ENCODE peak calls at places on chromosomes 13 and 19, in nine cellular contexts. One of them, this sample, is unnamed. For H3K27me3 and H3K9me3, the result is how much of the 10 kb centered on the place peaks cover.

GRCh38 chr13:28100149-28101121 is at the start of gene FLT3:
- DNase-seq in iPS DF 6.9: no peak
- DNase-seq in heart right ventricle: no peak
- DNase-seq in aorta: no peak
- DNase-seq in adrenal gland: no peak
- DNase-seq in PC-3: peak
- DNase-seq in lung: no peak
- DNase-seq in transverse colon: peak
- DNase-seq in spleen: peak
- DNase-seq in this sample: peak

GRCh38 chr13:40982772-40983171 is 36.3 kb downstream of the ELF1 start:
- DNase-seq in adrenal gland: peak
- DNase-seq in heart right ventricle: peak
- DNase-seq in iPS DF 6.9: no peak
- DNase-seq in aorta: no peak
- DNase-seq in PC-3: no peak
- DNase-seq in spleen: no peak
- DNase-seq in transverse colon: peak
- DNase-seq in lung: no peak
- DNase-seq in this sample: no peak

GRCh38 chr13:45545686-45546409 is 69.7 kb downstream of the ERICH6B start:
- DNase-seq in heart right ventricle: no peak
- DNase-seq in aorta: no peak
- DNase-seq in spleen: no peak
- DNase-seq in iPS DF 6.9: no peak
- DNase-seq in PC-3: no peak
- DNase-seq in adrenal gland: no peak
- DNase-seq in lung: no peak
- DNase-seq in transverse colon: no peak
- DNase-seq in this sample: no peak

GRCh38 chr13:37716395-37716794 is 117.8 kb upstream of the POSTN start:
- DNase-seq in PC-3: no peak
- DNase-seq in aorta: no peak
- DNase-seq in transverse colon: no peak
- DNase-seq in spleen: no peak
- DNase-seq in lung: no peak
- DNase-seq in heart right ventricle: no peak
- DNase-seq in iPS DF 6.9: no peak
- DNase-seq in adrenal gland: no peak
- DNase-seq in this sample: no peak

GRCh38 chr19:1001538-1002166 is 1.4 kb downstream of the GRIN3B start:
- DNase-seq in lung: peak
- DNase-seq in adrenal gland: no peak
- DNase-seq in transverse colon: peak
- DNase-seq in PC-3: peak
- DNase-seq in aorta: peak
- DNase-seq in heart right ventricle: no peak
- DNase-seq in spleen: peak
- DNase-seq in iPS DF 6.9: no peak
- DNase-seq in this sample: no peak

GRCh38 chr19:48456864-48457263 is 1.5 kb downstream of the KCNJ14 start:
- DNase-seq in lung: no peak
- DNase-seq in iPS DF 6.9: no peak
- DNase-seq in aorta: no peak
- DNase-seq in transverse colon: no peak
- DNase-seq in adrenal gland: no peak
- DNase-seq in spleen: no peak
- DNase-seq in heart right ventricle: no peak
- DNase-seq in PC-3: no peak
- DNase-seq in this sample: no peak

GRCh38 chr13:94020833-94021232 is 458.6 kb downstream of the DCT start:
- DNase-seq in lung: no peak
- DNase-seq in iPS DF 6.9: no peak
- DNase-seq in spleen: no peak
- DNase-seq in aorta: no peak
- DNase-seq in adrenal gland: no peak
- DNase-seq in PC-3: peak
- DNase-seq in heart right ventricle: no peak
- DNase-seq in transverse colon: no peak
- DNase-seq in this sample: no peak

GRCh38 chr13:68897331-68897730 is 1210.3 kb upstream of the ATXN8OS start:
- DNase-seq in transverse colon: no peak
- DNase-seq in PC-3: no peak
- DNase-seq in iPS DF 6.9: no peak
- DNase-seq in heart right ventricle: no peak
- DNase-seq in adrenal gland: no peak
- DNase-seq in spleen: no peak
- DNase-seq in lung: no peak
- DNase-seq in aorta: no peak
- DNase-seq in this sample: no peak

GRCh38 chr13:110444226-110444653 is 117.3 kb downstream of the RAB20 start:
- DNase-seq in spleen: no peak
- DNase-seq in transverse colon: no peak
- DNase-seq in iPS DF 6.9: no peak
- DNase-seq in lung: no peak
- DNase-seq in heart right ventricle: no peak
- DNase-seq in aorta: no peak
- DNase-seq in PC-3: peak
- DNase-seq in adrenal gland: peak
- DNase-seq in this sample: no peak

GRCh38 chr19:58332697-58333096 is 5.9 kb downstream of the ZSCAN22 start:
- DNase-seq in transverse colon: no peak
- DNase-seq in PC-3: no peak
- DNase-seq in aorta: no peak
- DNase-seq in iPS DF 6.9: no peak
- DNase-seq in lung: no peak
- DNase-seq in spleen: no peak
- DNase-seq in adrenal gland: no peak
- DNase-seq in heart right ventricle: no peak
- DNase-seq in this sample: no peak

GRCh38 chr19:1261863-1262686 is 7.1 kb upstream of the CIRBP start:
- DNase-seq in lung: peak
- DNase-seq in PC-3: peak
- DNase-seq in iPS DF 6.9: no peak
- DNase-seq in aorta: peak
- DNase-seq in adrenal gland: peak
- DNase-seq in transverse colon: peak
- DNase-seq in spleen: peak
- DNase-seq in heart right ventricle: peak
- DNase-seq in this sample: peak

GRCh38 chr13:40651866-40652587 is 14.4 kb downstream of the FOXO1 start:
- DNase-seq in lung: no peak
- DNase-seq in iPS DF 6.9: peak
- DNase-seq in spleen: no peak
- DNase-seq in heart right ventricle: no peak
- DNase-seq in adrenal gland: no peak
- DNase-seq in PC-3: no peak
- DNase-seq in transverse colon: no peak
- DNase-seq in aorta: no peak
- DNase-seq in this sample: no peak

GRCh38 chr19:5032101-5032967 is 63.4 kb downstream of the KDM4B start:
- DNase-seq in spleen: peak
- DNase-seq in aorta: no peak
- DNase-seq in adrenal gland: peak
- DNase-seq in transverse colon: no peak
- DNase-seq in PC-3: no peak
- DNase-seq in lung: no peak
- DNase-seq in heart right ventricle: peak
- DNase-seq in iPS DF 6.9: no peak
- DNase-seq in this sample: no peak

GRCh38 chr19:3879656-3880055 is 829 bp upstream of the ATCAY start:
- DNase-seq in transverse colon: no peak
- DNase-seq in adrenal gland: no peak
- DNase-seq in lung: no peak
- DNase-seq in aorta: no peak
- DNase-seq in iPS DF 6.9: no peak
- DNase-seq in spleen: no peak
- DNase-seq in heart right ventricle: no peak
- DNase-seq in PC-3: no peak
- DNase-seq in this sample: no peak

GRCh38 chr13:63124863-63125262 is 1709.2 kb upstream of the PCDH20 start:
- DNase-seq in heart right ventricle: no peak
- DNase-seq in iPS DF 6.9: no peak
- DNase-seq in lung: no peak
- DNase-seq in transverse colon: no peak
- DNase-seq in adrenal gland: no peak
- DNase-seq in PC-3: peak
- DNase-seq in spleen: no peak
- DNase-seq in aorta: no peak
- DNase-seq in this sample: no peak

DNA sequence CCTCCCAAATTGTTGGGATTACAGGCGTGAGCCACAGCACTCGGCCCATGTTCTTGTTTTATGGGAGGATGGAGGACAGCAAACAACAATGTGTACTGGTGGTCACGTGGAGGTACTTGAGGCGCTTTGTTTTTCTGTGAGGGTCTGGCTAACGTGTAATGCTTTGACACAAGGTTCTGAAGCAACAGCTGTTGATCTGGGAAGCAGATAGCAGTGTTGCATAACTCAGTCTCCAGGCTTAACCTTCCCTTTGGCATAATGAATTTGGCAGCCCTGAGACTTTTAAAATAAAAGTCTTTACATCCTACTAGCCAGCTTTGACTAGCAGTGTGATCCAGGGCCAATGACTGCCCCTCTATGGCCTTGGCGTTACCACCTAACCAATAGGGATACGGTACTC is 6.9 kb upstream of the ZNF580 start:
- DNase-seq in aorta: no peak
- DNase-seq in spleen: no peak
- DNase-seq in transverse colon: no peak
- DNase-seq in iPS DF 6.9: no peak
- DNase-seq in PC-3: no peak
- DNase-seq in lung: no peak
- DNase-seq in heart right ventricle: no peak
- DNase-seq in adrenal gland: no peak
- DNase-seq in this sample: no peak
- H3K4me3 ChIP-seq in aorta: no peak
- H3K4me3 ChIP-seq in spleen: no peak
- H3K4me3 ChIP-seq in transverse colon: peak
- H3K4me3 ChIP-seq in iPS DF 6.9: no peak
- H3K4me3 ChIP-seq in PC-3: no peak
- H3K4me3 ChIP-seq in lung: no peak
- H3K4me3 ChIP-seq in heart right ventricle: no peak
- H3K4me3 ChIP-seq in adrenal gland: no peak
- H3K4me3 ChIP-seq in this sample: peak

DNA sequence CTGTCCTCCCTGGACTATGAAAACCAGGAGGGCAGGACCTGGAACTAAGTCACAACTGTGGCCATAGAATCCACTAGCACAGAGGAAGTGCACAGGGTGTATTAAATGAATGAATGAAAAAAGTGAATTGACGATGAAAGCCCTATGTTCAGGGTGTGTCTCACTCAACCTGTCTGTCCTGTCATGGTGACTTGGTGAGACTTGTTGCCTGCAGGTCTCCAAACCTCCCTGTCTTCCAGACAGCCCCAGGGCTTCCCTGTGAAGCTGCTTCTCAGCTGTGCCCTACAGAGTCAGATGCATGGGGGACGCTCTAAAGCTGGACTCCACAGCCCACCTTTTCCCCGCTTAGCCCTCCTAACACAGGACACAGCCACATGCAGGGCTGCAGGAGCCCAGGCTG is 4.8 kb upstream of the IGFL1 start:
- DNase-seq in transverse colon: no peak
- DNase-seq in spleen: no peak
- DNase-seq in PC-3: peak
- DNase-seq in iPS DF 6.9: no peak
- DNase-seq in heart right ventricle: no peak
- DNase-seq in aorta: no peak
- DNase-seq in lung: no peak
- DNase-seq in adrenal gland: no peak
- DNase-seq in this sample: no peak
- H3K27me3 ChIP-seq in transverse colon: under half
- H3K27me3 ChIP-seq in spleen: under half
- H3K27me3 ChIP-seq in PC-3: under half
- H3K27me3 ChIP-seq in iPS DF 6.9: under half
- H3K27me3 ChIP-seq in heart right ventricle: under half
- H3K27me3 ChIP-seq in aorta: under half
- H3K27me3 ChIP-seq in lung: under half
- H3K27me3 ChIP-seq in adrenal gland: under half
- H3K27me3 ChIP-seq in this sample: under half

GRCh38 chr19:29429021-29429420 is 96.8 kb upstream of the VSTM2B start:
- DNase-seq in aorta: no peak
- DNase-seq in iPS DF 6.9: no peak
- DNase-seq in adrenal gland: no peak
- DNase-seq in spleen: no peak
- DNase-seq in heart right ventricle: no peak
- DNase-seq in transverse colon: no peak
- DNase-seq in PC-3: no peak
- DNase-seq in lung: no peak
- DNase-seq in this sample: no peak
- H3K9me3 ChIP-seq in aorta: under half
- H3K9me3 ChIP-seq in iPS DF 6.9: under half
- H3K9me3 ChIP-seq in adrenal gland: under half
- H3K9me3 ChIP-seq in spleen: under half
- H3K9me3 ChIP-seq in heart right ventricle: under half
- H3K9me3 ChIP-seq in transverse colon: under half
- H3K9me3 ChIP-seq in PC-3: under half
- H3K9me3 ChIP-seq in lung: under half
- H3K9me3 ChIP-seq in this sample: under half

GRCh38 chr13:77833331-77833863 is 85.2 kb downstream of the EDNRB start:
- DNase-seq in spleen: no peak
- DNase-seq in heart right ventricle: peak
- DNase-seq in iPS DF 6.9: no peak
- DNase-seq in aorta: no peak
- DNase-seq in lung: no peak
- DNase-seq in adrenal gland: peak
- DNase-seq in transverse colon: no peak
- DNase-seq in PC-3: no peak
- DNase-seq in this sample: no peak

GRCh38 chr13:77829963-77830362 is 88.7 kb downstream of the EDNRB start:
- DNase-seq in spleen: no peak
- DNase-seq in lung: no peak
- DNase-seq in PC-3: no peak
- DNase-seq in transverse colon: no peak
- DNase-seq in iPS DF 6.9: no peak
- DNase-seq in heart right ventricle: no peak
- DNase-seq in aorta: no peak
- DNase-seq in adrenal gland: no peak
- DNase-seq in this sample: no peak

GRCh38 chr13:77832339-77833100 is 86.1 kb downstream of the EDNRB start:
- DNase-seq in spleen: no peak
- DNase-seq in transverse colon: no peak
- DNase-seq in adrenal gland: no peak
- DNase-seq in heart right ventricle: no peak
- DNase-seq in lung: no peak
- DNase-seq in iPS DF 6.9: no peak
- DNase-seq in aorta: no peak
- DNase-seq in PC-3: no peak
- DNase-seq in this sample: no peak

GRCh38 chr13:77828815-77829214 is 89.8 kb downstream of the EDNRB start:
- DNase-seq in adrenal gland: no peak
- DNase-seq in PC-3: no peak
- DNase-seq in aorta: no peak
- DNase-seq in heart right ventricle: no peak
- DNase-seq in iPS DF 6.9: no peak
- DNase-seq in transverse colon: no peak
- DNase-seq in spleen: no peak
- DNase-seq in lung: no peak
- DNase-seq in this sample: no peak

DNA sequence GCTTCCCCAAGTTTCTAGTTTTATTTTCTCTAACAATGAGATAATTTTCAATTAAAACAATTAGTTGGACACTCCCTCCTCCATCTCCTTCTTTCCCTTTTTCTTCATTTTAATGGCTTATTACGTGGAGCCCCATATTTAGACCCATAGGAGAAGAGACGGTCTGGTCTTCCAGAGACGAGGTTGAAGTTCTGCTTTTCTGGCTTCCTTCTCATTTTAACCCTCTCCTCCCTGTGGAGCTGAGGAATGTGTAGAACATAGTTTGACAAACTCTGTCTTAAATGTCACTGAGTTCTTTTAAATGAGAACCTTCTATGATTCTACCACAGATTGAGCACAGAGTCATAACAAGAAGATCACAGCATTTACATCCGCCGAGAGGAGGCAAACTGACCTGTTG is 86.8 kb downstream of the EDNRB start:
- DNase-seq in iPS DF 6.9: no peak
- DNase-seq in aorta: no peak
- DNase-seq in adrenal gland: no peak
- DNase-seq in spleen: no peak
- DNase-seq in PC-3: no peak
- DNase-seq in transverse colon: no peak
- DNase-seq in lung: no peak
- DNase-seq in heart right ventricle: no peak
- DNase-seq in this sample: no peak
- H3K4me3 ChIP-seq in iPS DF 6.9: no peak
- H3K4me3 ChIP-seq in aorta: no peak
- H3K4me3 ChIP-seq in adrenal gland: no peak
- H3K4me3 ChIP-seq in spleen: no peak
- H3K4me3 ChIP-seq in PC-3: no peak
- H3K4me3 ChIP-seq in transverse colon: no peak
- H3K4me3 ChIP-seq in lung: no peak
- H3K4me3 ChIP-seq in heart right ventricle: no peak
- H3K4me3 ChIP-seq in this sample: no peak

This sample was measured in MG63.